ENCODE peak calls at places on chromosomes 5 and 9, in five cellular contexts. T, Y, B, G and M are unnamed samples.

GRCh38 chr9:105269593-105269992 is 25.1 kb downstream of the SLC44A1 start:
- DNase-seq in Y (no peak), B (no peak), T (no peak), G (no peak), M (no peak)

GRCh38 chr5:129410488-129410887 is 49.6 kb upstream of the ADAMTS19 start:
- DNase-seq in T (no peak), G (no peak), Y (no peak), B (no peak), M (no peak)

GRCh38 chr5:132418876-132419275 is 49.4 kb downstream of the SLC22A5 start:
- DNase-seq in T (no peak), G (no peak), B (no peak), Y (no peak), M (no peak)

GRCh38 chr5:142206801-142207200 is 98.2 kb downstream of the NDFIP1 start:
- DNase-seq in G (no peak), T (no peak), B (peak; percentile 53), Y (peak; percentile 6), M (no peak)

GRCh38 chr5:127430627-127431026 is 86.8 kb upstream of the PRRC1 start:
- DNase-seq in B (no peak), T (no peak), Y (no peak), G (no peak), M (no peak)

GRCh38 chr5:72584466-72584865 is 77.3 kb upstream of the ZNF366 start:
- DNase-seq in Y (no peak), T (no peak), G (no peak), B (no peak), M (no peak)

GRCh38 chr5:53219610-53220009 is 110.1 kb upstream of the MOCS2 start:
- DNase-seq in B (no peak), G (no peak), T (no peak), Y (no peak), M (no peak)

GRCh38 chr5:87302061-87302460 is 34.4 kb downstream of the RASA1 start:
- DNase-seq in B (no peak), T (no peak), G (no peak), Y (no peak), M (no peak)

GRCh38 chr9:6997330-6997729 is 239.6 kb downstream of the KDM4C start:
- DNase-seq in Y (no peak), T (no peak), G (no peak), B (no peak), M (no peak)

GRCh38 chr5:145130996-145131395 is 704.1 kb downstream of the PRELID2 start:
- DNase-seq in Y (no peak), T (no peak), B (no peak), G (no peak), M (no peak)

GRCh38 chr5:155008669-155009068 is 4.9 kb upstream of the KIF4B start:
- DNase-seq in G (no peak), Y (no peak), B (no peak), T (no peak), M (no peak)

GRCh38 chr5:54718647-54719046 is 201.1 kb downstream of the SNX18 start:
- DNase-seq in G (no peak), B (no peak), T (peak; percentile 85), Y (peak; percentile 79), M (no peak)

GRCh38 chr5:149166128-149166527 is 24.8 kb downstream of the ABLIM3 start:
- DNase-seq in B (no peak), G (no peak), Y (no peak), T (no peak), M (no peak)

GRCh38 chr5:52988335-52989024 is 672 bp upstream of the ITGA2 start:
- DNase-seq in Y (no peak), B (no peak), G (no peak), T (no peak), M (no peak)

GRCh38 chr5:33745101-33745770 is 146.6 kb downstream of the ADAMTS12 start:
- DNase-seq in G (no peak), T (no peak), B (no peak), Y (no peak), M (no peak)

GRCh38 chr5:82167372-82167771 is 110.8 kb downstream of the RPS23 start:
- DNase-seq in Y (no peak), T (no peak), B (peak; percentile 67), G (no peak), M (no peak)

GRCh38 chr5:92991681-92992472 is 589.1 kb downstream of the NR2F1-AS1 start:
- DNase-seq in T (no peak), Y (no peak), B (no peak), G (no peak), M (no peak)

GRCh38 chr5:150085950-150086715 is at the start of gene CSF1R:
- DNase-seq in G (no peak), B (no peak), Y (no peak), T (peak; percentile 57), M (no peak)

GRCh38 chr9:114157516-114158176 is 2.3 kb downstream of the COL27A1 start:
- DNase-seq in T (no peak), B (no peak), Y (no peak), G (no peak), M (no peak)

GRCh38 chr9:128370367-128370751 is 815 bp upstream of the URM1 start:
- DNase-seq in B (no peak), T (no peak), Y (no peak), G (no peak), M (no peak)

GRCh38 chr5:98735806-98736507 is 37.5 kb upstream of the RGMB start:
- DNase-seq in Y (no peak), B (no peak), G (no peak), T (no peak), M (no peak)

GRCh38 chr9:116632990-116633441 is 54.1 kb upstream of the TRIM32 start:
- DNase-seq in G (no peak), B (no peak), T (no peak), Y (no peak), M (no peak)

GRCh38 chr5:177389368-177390169 is 5.3 kb downstream of the SLC34A1 start:
- DNase-seq in Y (no peak), G (peak; percentile 79), B (peak; percentile 65), T (peak; percentile 66), M (peak; percentile 46)

GRCh38 chr9:35797311-35798109 is 6.1 kb downstream of the NPR2 start:
- DNase-seq in B (no peak), Y (no peak), G (no peak), T (no peak), M (no peak)

GRCh38 chr5:32083981-32084430 is 90.1 kb downstream of the GOLPH3 start:
- DNase-seq in T (peak; percentile 46), G (no peak), Y (no peak), B (no peak), M (no peak)

GRCh38 chr5:34674226-34674625 is 18.1 kb downstream of the RAI14 start:
- DNase-seq in B (no peak), Y (no peak), T (no peak), G (no peak), M (no peak)

GRCh38 chr5:132408965-132409364 is 39.5 kb downstream of the SLC22A5 start:
- DNase-seq in G (no peak), T (no peak), B (no peak), Y (no peak), M (no peak)

GRCh38 chr5:168291281-168291960 is at the start of gene WWC1:
- DNase-seq in G (peak; percentile 90), Y (peak; percentile 76), T (no peak), B (peak; percentile 38), M (peak; percentile 72)

GRCh38 chr5:91122663-91123062 is 260.5 kb downstream of the ARRDC3 start:
- DNase-seq in G (no peak), Y (no peak), B (no peak), T (no peak), M (no peak)

GRCh38 chr5:55037046-55037771 is 13.2 kb downstream of the GZMK start:
- DNase-seq in T (no peak), G (no peak), B (no peak), Y (no peak), M (no peak)

GRCh38 chr5:62977641-62978040 is 399.0 kb downstream of the LRRC70 start:
- DNase-seq in G (no peak), T (no peak), B (no peak), Y (no peak), M (no peak)

GRCh38 chr9:99678550-99678949 is 143.1 kb upstream of the NR4A3 start:
- DNase-seq in B (no peak), T (no peak), G (no peak), Y (no peak), M (no peak)

GRCh38 chr5:62431735-62432617 is 19.4 kb downstream of the IPO11 start:
- DNase-seq in T (no peak), Y (no peak), B (no peak), G (no peak), M (no peak)

GRCh38 chr9:99431103-99431502 is 209.0 kb downstream of the SEC61B start:
- DNase-seq in G (no peak), Y (no peak), B (no peak), T (no peak), M (no peak)

GRCh38 chr5:50923768-50924113 is 257.3 kb downstream of the PARP8 start:
- DNase-seq in B (no peak), T (no peak), G (no peak), Y (no peak), M (no peak)

GRCh38 chr9:88835038-88835466 is 156.2 kb upstream of the S1PR3 start:
- DNase-seq in G (no peak), Y (no peak), B (no peak), T (no peak), M (no peak)

GRCh38 chr5:638501-639252 is 26.5 kb downstream of the CEP72 start:
- DNase-seq in B (no peak), Y (peak; percentile 54), T (no peak), G (no peak), M (no peak)

GRCh38 chr9:90995516-90995915 is 193.9 kb downstream of the SYK start:
- DNase-seq in Y (no peak), B (no peak), G (no peak), T (no peak), M (no peak)
- H3K9me3 ChIP-seq in Y (peaks cover 3% of the 10 kb centered on the region), B (no peaks in the 10 kb centered on the region), G (no peaks in the 10 kb centered on the region), T (no peaks in the 10 kb centered on the region), M (no peaks in the 10 kb centered on the region)

GRCh38 chr5:179122411-179123108 is 62.4 kb downstream of the ZNF354C start:
- DNase-seq in Y (peak; percentile 65), B (no peak), T (peak; percentile 43), G (no peak), M (no peak)
- H3K9me3 ChIP-seq in Y (peaks cover 2% of the 10 kb centered on the region), B (no peaks in the 10 kb centered on the region), T (no peaks in the 10 kb centered on the region), G (no peaks in the 10 kb centered on the region), M (no peaks in the 10 kb centered on the region)

DNA sequence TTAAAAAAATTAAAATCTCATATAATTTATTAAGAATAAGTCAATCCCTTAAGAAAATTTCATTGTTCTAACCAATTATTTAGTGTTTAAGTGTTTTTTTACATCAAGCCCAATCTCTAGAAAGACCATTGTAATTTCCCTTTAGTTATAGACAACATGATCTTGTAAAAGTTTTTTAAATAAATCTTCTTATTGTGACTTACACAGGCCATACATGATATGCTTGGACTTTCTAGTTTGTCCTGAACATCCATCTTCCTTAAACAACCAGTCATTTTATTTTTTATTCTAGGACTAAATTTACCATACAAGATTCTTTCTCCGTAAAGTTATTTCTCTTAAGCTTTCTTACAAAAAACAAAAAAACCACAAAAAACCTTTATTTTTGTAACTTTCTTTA is 126.5 kb upstream of the MAST4 start:
- DNase-seq in Y (no peak), T (no peak), B (no peak), G (no peak), M (no peak)
- H3K9me3 ChIP-seq in Y (no peaks in the 10 kb centered on the region), T (no peaks in the 10 kb centered on the region), B (peaks cover 4% of the 10 kb centered on the region), G (no peaks in the 10 kb centered on the region), M (no peaks in the 10 kb centered on the region)

GRCh38 chr5:178797101-178797521 is 62.6 kb upstream of the ZNF354B start:
- DNase-seq in Y (no peak), B (no peak), G (no peak), T (no peak), M (no peak)
- H3K9me3 ChIP-seq in Y (no peaks in the 10 kb centered on the region), B (no peaks in the 10 kb centered on the region), G (no peaks in the 10 kb centered on the region), T (no peaks in the 10 kb centered on the region), M (no peaks in the 10 kb centered on the region)

GRCh38 chr9:93270976-93271375 is 87.0 kb downstream of the WNK2 start:
- DNase-seq in B (no peak), Y (no peak), T (no peak), G (no peak), M (no peak)
- H3K9me3 ChIP-seq in B (no peaks in the 10 kb centered on the region), Y (peaks cover 2% of the 10 kb centered on the region), T (no peaks in the 10 kb centered on the region), G (no peaks in the 10 kb centered on the region), M (peaks cover 6% of the 10 kb centered on the region)